ENCODE peak calls at places on chromosomes 3 and 15, in ten cellular contexts. N is right atrium auricular region, Y is BE2C, H is cardiac fibroblast, M is upper lobe of left lung, W is fibroblast of villous mesenchyme, G is OCI-LY7, D is GM06990, E is NB4, X is spleen. U is an unnamed sample.

GRCh38 chr15:70421197-70421482 is 323.4 kb upstream of the TLE3 start:
- DNase-seq in N (no peak), Y (no peak), H (no peak), M (peak; percentile 42), W (no peak), G (no peak), D (no peak), E (no peak), X (no peak), U (no peak)

GRCh38 chr3:113719294-113719693 is 22.9 kb upstream of the USF3 start:
- DNase-seq in N (no peak), Y (no peak), H (no peak), M (no peak), W (no peak), G (no peak), D (no peak), E (no peak), X (no peak), U (no peak)

GRCh38 chr3:43512749-43513404 is 108.9 kb downstream of the ANO10 start:
- DNase-seq in N (no peak), Y (no peak), H (peak; percentile 67), M (no peak), W (peak; percentile 65), G (no peak), D (no peak), E (no peak), X (no peak), U (no peak)

GRCh38 chr3:168865022-168865551 is 769.4 kb upstream of the GOLIM4 start:
- DNase-seq in N (no peak), Y (peak; percentile 6), H (peak; percentile 70), M (no peak), W (peak; percentile 30), G (peak; percentile 16), D (no peak), E (peak; percentile 11), X (no peak), U (no peak)

GRCh38 chr15:99474041-99474906 is 91.5 kb upstream of the MEF2A start:
- DNase-seq in N (peak; percentile 63), Y (no peak), H (no peak), M (peak; percentile 48), W (no peak), G (no peak), D (no peak), E (no peak), X (no peak), U (no peak)

GRCh38 chr15:48406240-48406891 is 75.1 kb downstream of the DUT start:
- DNase-seq in N (no peak), Y (no peak), H (no peak), M (no peak), W (no peak), G (no peak), D (no peak), E (no peak), X (no peak), U (no peak)

GRCh38 chr3:194953291-194953690 is 267.6 kb downstream of the FAM43A start:
- DNase-seq in N (no peak), Y (no peak), H (no peak), M (no peak), W (no peak), G (no peak), D (no peak), E (no peak), X (no peak), U (no peak)

GRCh38 chr3:54861248-54862067 is 66.4 kb downstream of the LRTM1 start:
- DNase-seq in N (peak; percentile 74), Y (no peak), H (peak; percentile 54), M (no peak), W (no peak), G (no peak), D (no peak), E (no peak), X (no peak), U (no peak)

GRCh38 chr3:136042608-136043221 is 77.2 kb downstream of the PPP2R3A start:
- DNase-seq in N (no peak), Y (no peak), H (peak; percentile 81), M (no peak), W (peak; percentile 72), G (peak; percentile 52), D (no peak), E (peak; percentile 51), X (no peak), U (no peak)

GRCh38 chr3:81161851-81162250 is 599.6 kb downstream of the GBE1 start:
- DNase-seq in N (no peak), Y (no peak), H (no peak), M (no peak), W (no peak), G (no peak), D (no peak), E (no peak), X (no peak), U (no peak)

GRCh38 chr3:11530153-11530721 is 113.5 kb downstream of the VGLL4 start:
- DNase-seq in N (peak; percentile 66), Y (no peak), H (peak; percentile 97), M (no peak), W (peak; percentile 87), G (no peak), D (no peak), E (no peak), X (no peak), U (no peak)

GRCh38 chr15:40928975-40929729 is at the start of gene DLL4:
- DNase-seq in N (peak; percentile 67), Y (peak; percentile 64), H (peak; percentile 36), M (peak; percentile 86), W (peak; percentile 60), G (no peak), D (peak; percentile 59), E (peak; percentile 88), X (peak; percentile 85), U (peak; percentile 79)

GRCh38 chr15:70604671-70605070 is 158.7 kb downstream of the UACA start:
- DNase-seq in N (no peak), Y (no peak), H (peak; percentile 47), M (no peak), W (peak; percentile 28), G (no peak), D (no peak), E (peak; percentile 73), X (no peak), U (no peak)

GRCh38 chr3:146326875-146327543 is 76.1 kb upstream of the PLSCR4 start:
- DNase-seq in N (no peak), Y (no peak), H (peak; percentile 89), M (no peak), W (peak; percentile 81), G (peak; percentile 0), D (no peak), E (peak; percentile 33), X (no peak), U (no peak)

GRCh38 chr3:141830508-141830907 is 45.9 kb upstream of the ATP1B3 start:
- DNase-seq in N (no peak), Y (peak; percentile 47), H (peak; percentile 56), M (no peak), W (peak; percentile 51), G (no peak), D (no peak), E (no peak), X (no peak), U (no peak)

GRCh38 chr3:158727499-158728377 is 4.5 kb downstream of the RARRES1 start:
- DNase-seq in N (no peak), Y (peak; percentile 47), H (peak; percentile 87), M (peak; percentile 46), W (peak; percentile 85), G (peak; percentile 68), D (peak; percentile 11), E (peak; percentile 73), X (no peak), U (no peak)

GRCh38 chr3:194497799-194498575 is 11.2 kb upstream of the ATP13A3 start:
- DNase-seq in N (peak; percentile 67), Y (no peak), H (peak; percentile 46), M (peak; percentile 54), W (no peak), G (no peak), D (no peak), E (no peak), X (no peak), U (no peak)

GRCh38 chr3:37968784-37969600 is 21.6 kb upstream of the VILL start:
- DNase-seq in N (peak; percentile 75), Y (no peak), H (no peak), M (no peak), W (no peak), G (no peak), D (no peak), E (no peak), X (no peak), U (no peak)

DNA sequence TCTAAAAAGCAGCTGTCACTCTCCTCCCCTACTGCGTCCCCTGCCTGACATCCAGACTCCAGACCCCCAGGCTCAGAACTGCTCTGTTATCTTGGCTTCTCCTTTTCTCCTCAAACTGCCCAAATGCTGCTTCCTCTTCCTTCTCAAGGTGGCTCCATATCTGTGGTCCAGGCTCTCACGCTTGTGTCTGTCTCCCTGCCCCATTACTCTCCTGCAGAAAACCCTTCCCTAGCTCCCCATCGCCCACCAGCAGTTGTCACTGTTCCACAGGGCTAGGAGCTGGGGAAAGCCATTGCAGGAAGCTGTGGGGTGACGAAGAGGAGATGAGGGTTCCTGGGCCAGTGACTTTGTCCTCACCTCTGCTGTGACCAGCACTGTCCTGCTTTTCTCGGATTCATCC is 30.7 kb upstream of the CGNL1 start:
- DNase-seq in N (no peak), Y (no peak), H (no peak), M (no peak), W (no peak), G (no peak), D (no peak), E (peak; percentile 36), X (no peak), U (no peak)
- TF ChIP-seq CTCF in N (peak; percentile 38), Y (peak; percentile 39), H (peak; percentile 25), M (no peak), W (peak; percentile 45), G (no peak), D (no peak), E (no peak), X (no peak), U (no peak)

GRCh38 chr15:85414495-85414894 is 34.1 kb downstream of the AKAP13 start:
- DNase-seq in N (no peak), Y (no peak), H (peak; percentile 63), M (no peak), W (peak; percentile 45), G (no peak), D (no peak), E (peak; percentile 44), X (no peak), U (no peak)
- TF ChIP-seq CTCF in N (peak; percentile 45), Y (no peak), H (peak; percentile 7), M (no peak), W (peak; percentile 8), G (peak; percentile 71), D (no peak), E (no peak), X (no peak), U (no peak)

GRCh38 chr3:25831578-25831977 is 41.7 kb downstream of the OXSM start:
- DNase-seq in N (no peak), Y (no peak), H (peak; percentile 55), M (no peak), W (peak; percentile 33), G (peak; percentile 88), D (no peak), E (peak; percentile 75), X (no peak), U (no peak)
- TF ChIP-seq CTCF in N (peak; percentile 22), Y (no peak), H (peak; percentile 43), M (no peak), W (peak; percentile 38), G (peak; percentile 80), D (peak; percentile 12), E (peak; percentile 41), X (no peak), U (peak; percentile 41)

DNA sequence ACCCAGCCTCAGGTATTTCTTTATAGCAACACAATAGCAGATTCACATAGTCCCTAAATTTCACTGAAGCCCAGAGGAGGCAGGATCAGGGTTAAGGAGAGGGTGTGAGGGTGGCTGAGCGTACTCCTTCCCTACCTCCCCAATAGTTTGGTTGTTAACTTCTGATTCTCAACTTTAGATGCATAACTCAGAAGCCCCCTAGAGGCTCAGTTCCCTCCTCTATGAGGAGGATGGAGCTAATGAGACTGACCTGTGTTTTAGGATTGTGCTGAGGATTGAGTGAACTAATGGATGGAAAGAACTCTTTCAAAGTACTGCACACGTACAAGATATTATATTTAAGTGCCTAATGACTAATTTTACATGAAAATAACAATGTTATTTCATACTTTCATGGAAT is 249.3 kb upstream of the SOX14 start:
- DNase-seq in N (no peak), Y (no peak), H (no peak), M (no peak), W (no peak), G (no peak), D (no peak), E (no peak), X (no peak), U (no peak)
- TF ChIP-seq CTCF in N (no peak), Y (peak; percentile 27), H (no peak), M (no peak), W (no peak), G (peak; percentile 49), D (peak; percentile 18), E (peak; percentile 40), X (no peak), U (peak; percentile 46)

U was measured in type B pancreatic cell.